ENCODE peak calls at places on chromosomes 3 and 15, in eight cellular contexts. X is natural killer cell, Q is heart left ventricle, T is Calu3, I is omental fat pad, A is choroid plexus epithelial cell, L is progenitor cell of endocrine pancreas, O is WTC11. W is an unnamed sample.

GRCh38 chr3:4940985-4941384 is 38.3 kb upstream of the BHLHE40 start:
- DNase-seq in X (no peak), Q (no peak), T (no peak), I (no peak), A (no peak), L (no peak), O (no peak), W (no peak)

GRCh38 chr3:99938270-99938955 is 120.8 kb downstream of the CMSS1 start:
- DNase-seq in X (no peak), Q (no peak), T (no peak), I (no peak), A (peak; percentile 75), L (no peak), O (no peak), W (no peak)

GRCh38 chr3:117036259-117036799 is 326.8 kb downstream of the TUSC7 start:
- DNase-seq in X (no peak), Q (no peak), T (no peak), I (no peak), A (peak; percentile 92), L (no peak), O (no peak), W (no peak)

GRCh38 chr15:58086479-58086878 is 21.0 kb upstream of the ALDH1A2 start:
- DNase-seq in X (no peak), Q (no peak), T (no peak), I (no peak), A (peak; percentile 6), L (no peak), O (no peak), W (no peak)

GRCh38 chr15:89628791-89629715 is 26.2 kb downstream of the KIF7 start:
- DNase-seq in X (no peak), Q (no peak), T (no peak), I (no peak), A (no peak), L (no peak), O (no peak), W (no peak)

GRCh38 chr15:33874156-33874555 is 94.1 kb upstream of the CHRM5 start:
- DNase-seq in X (no peak), Q (no peak), T (no peak), I (no peak), A (no peak), L (no peak), O (no peak), W (no peak)

GRCh38 chr15:74227968-74228722 is 8.0 kb upstream of the CCDC33 start:
- DNase-seq in X (no peak), Q (no peak), T (no peak), I (no peak), A (peak; percentile 43), L (no peak), O (no peak), W (no peak)

GRCh38 chr15:31392761-31393401 is 66.2 kb downstream of the KLF13 start:
- DNase-seq in X (no peak), Q (peak; percentile 70), T (no peak), I (no peak), A (peak; percentile 28), L (no peak), O (no peak), W (peak; percentile 42)

GRCh38 chr3:127678315-127678599 is 5.5 kb downstream of the ABTB1 start:
- DNase-seq in X (peak; percentile 5), Q (no peak), T (no peak), I (peak; percentile 2), A (no peak), L (no peak), O (peak; percentile 3), W (peak; percentile 4)

GRCh38 chr3:124034809-124035152 is 42.9 kb upstream of the ROPN1 start:
- DNase-seq in X (no peak), Q (no peak), T (no peak), I (no peak), A (no peak), L (no peak), O (no peak), W (no peak)

GRCh38 chr15:76730262-76730661 is 174.9 kb downstream of the SCAPER start:
- DNase-seq in X (no peak), Q (no peak), T (no peak), I (no peak), A (no peak), L (no peak), O (no peak), W (no peak)

GRCh38 chr3:150055332-150055731 is 84.6 kb upstream of the PFN2 start:
- DNase-seq in X (no peak), Q (no peak), T (no peak), I (no peak), A (no peak), L (no peak), O (no peak), W (no peak)

GRCh38 chr3:29693863-29694262 is 413.0 kb downstream of the RBMS3 start:
- DNase-seq in X (no peak), Q (no peak), T (peak; percentile 26), I (no peak), A (peak; percentile 96), L (no peak), O (peak; percentile 28), W (no peak)

GRCh38 chr3:161920196-161920595 is 423.6 kb downstream of the OTOL1 start:
- DNase-seq in X (no peak), Q (no peak), T (no peak), I (no peak), A (no peak), L (no peak), O (no peak), W (no peak)

GRCh38 chr15:77144028-77144427 is 73.1 kb upstream of the TSPAN3 start:
- DNase-seq in X (no peak), Q (no peak), T (no peak), I (no peak), A (peak; percentile 78), L (no peak), O (no peak), W (no peak)

GRCh38 chr3:37457392-37458065 is 283.1 kb upstream of the LRRFIP2 start:
- DNase-seq in X (no peak), Q (no peak), T (no peak), I (no peak), A (peak; percentile 7), L (no peak), O (peak; percentile 19), W (no peak)

GRCh38 chr3:47333907-47334306 is 46.9 kb upstream of the PTPN23 start:
- DNase-seq in X (no peak), Q (no peak), T (no peak), I (no peak), A (no peak), L (no peak), O (no peak), W (no peak)

GRCh38 chr3:117439812-117440211 is 730.2 kb downstream of the TUSC7 start:
- DNase-seq in X (no peak), Q (no peak), T (peak; percentile 24), I (no peak), A (peak; percentile 52), L (no peak), O (no peak), W (no peak)

GRCh38 chr3:66405701-66406091 is 95.1 kb downstream of the LRIG1 start:
- DNase-seq in X (no peak), Q (no peak), T (no peak), I (no peak), A (peak; percentile 34), L (no peak), O (no peak), W (no peak)

GRCh38 chr3:64167346-64167745 is 57.9 kb downstream of the PRICKLE2 start:
- DNase-seq in X (no peak), Q (no peak), T (no peak), I (no peak), A (no peak), L (no peak), O (no peak), W (no peak)

GRCh38 chr3:10558726-10559125 is 53.3 kb upstream of the ATP2B2 start:
- DNase-seq in X (no peak), Q (no peak), T (no peak), I (no peak), A (no peak), L (no peak), O (no peak), W (no peak)

GRCh38 chr3:3798641-3799113 is 554 bp upstream of the LRRN1 start:
- DNase-seq in X (no peak), Q (no peak), T (peak; percentile 36), I (no peak), A (no peak), L (peak; percentile 38), O (peak; percentile 67), W (peak; percentile 16)

GRCh38 chr3:107838196-107838595 is 252.6 kb downstream of the CD47 start:
- DNase-seq in X (no peak), Q (no peak), T (no peak), I (no peak), A (no peak), L (no peak), O (no peak), W (no peak)

GRCh38 chr3:8663177-8664061 is 18.8 kb upstream of the SSUH2 start:
- DNase-seq in X (no peak), Q (no peak), T (peak; percentile 87), I (peak; percentile 64), A (peak; percentile 84), L (peak; percentile 70), O (peak; percentile 95), W (no peak)
- TF ChIP-seq CTCF in X (peak; percentile 21), Q (peak; percentile 66), T (peak; percentile 57), I (no peak), A (peak; percentile 77), L (peak; percentile 81), O (peak; percentile 70), W (peak; percentile 51)

GRCh38 chr3:193068365-193068764 is 150.7 kb upstream of the MB21D2 start:
- DNase-seq in X (no peak), Q (no peak), T (no peak), I (no peak), A (no peak), L (no peak), O (no peak), W (no peak)
- TF ChIP-seq CTCF in X (no peak), Q (no peak), T (no peak), I (no peak), A (no peak), L (no peak), O (no peak), W (no peak)

GRCh38 chr3:49673715-49674490 is at the start of gene APEH:
- DNase-seq in X (peak; percentile 96), Q (peak; percentile 97), T (peak; percentile 99), I (peak; percentile 85), A (peak; percentile 98), L (peak; percentile 96), O (peak; percentile 98), W (peak; percentile 98)
- TF ChIP-seq CTCF in X (no peak), Q (no peak), T (no peak), I (no peak), A (no peak), L (no peak), O (no peak), W (no peak)

DNA sequence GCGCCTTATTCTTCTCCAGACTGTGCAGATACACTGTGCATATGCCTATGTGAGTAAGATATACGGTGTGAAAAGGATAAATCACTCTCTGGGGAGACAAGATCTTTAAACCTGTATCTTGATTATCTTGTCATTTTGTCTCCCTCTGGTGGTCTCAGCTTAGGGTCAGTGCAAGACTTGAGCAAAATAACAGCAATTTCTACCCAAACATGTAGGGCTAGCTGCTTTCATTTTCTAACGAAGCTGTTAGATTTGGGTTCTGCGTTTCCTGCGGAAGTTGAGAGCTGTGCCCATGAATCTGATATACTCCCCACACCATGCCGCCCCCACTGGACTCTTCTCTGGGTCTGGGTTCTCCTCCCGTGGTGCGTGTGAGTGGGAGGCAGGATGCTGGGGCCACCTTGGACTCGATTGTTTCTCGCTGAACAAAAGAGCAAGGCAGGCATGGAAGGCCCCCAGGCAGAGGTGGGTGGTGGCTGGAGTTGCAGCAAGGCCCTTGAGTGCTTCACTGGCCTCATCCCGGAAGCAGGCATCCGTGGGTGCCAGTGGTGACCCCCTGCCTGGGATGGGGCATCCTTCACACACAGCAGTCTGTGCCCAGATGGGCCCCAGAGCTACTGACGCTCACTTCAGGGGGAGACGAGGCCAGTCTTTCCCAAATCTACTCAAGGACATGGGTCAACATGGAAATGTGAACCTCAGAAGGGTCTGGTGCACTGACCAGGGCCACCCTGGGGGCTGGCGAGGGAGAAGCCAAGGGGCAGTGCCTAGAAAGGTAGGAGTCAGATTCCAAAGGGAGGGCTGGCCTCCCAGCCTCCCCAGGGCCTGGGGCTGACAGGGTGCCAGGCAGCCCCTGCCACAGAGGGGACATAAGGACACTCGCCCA is 179.6 kb downstream of the NSMCE3 start:
- DNase-seq in X (peak; percentile 44), Q (no peak), T (no peak), I (no peak), A (peak; percentile 72), L (no peak), O (no peak), W (no peak)
- TF ChIP-seq CTCF in X (no peak), Q (no peak), T (no peak), I (no peak), A (peak; percentile 49), L (no peak), O (no peak), W (no peak)